ENCODE peak calls at places on chromosomes 4 and X, in six cellular contexts. V is astrocyte of the spinal cord; D is Daoy; X is NCI-H2029; A is activated T-helper 1 cell treated with anti-CD3 and anti-CD28 coated beads, Interleukin-2, amount 50 U/mL, for 16 hours; O is activated T-cell treated with anti-CD3 and anti-CD28 coated beads for 24 hours. L is an unnamed sample.

GRCh38 chrX:77719388-77719787 is 66.6 kb downstream of the ATRX start:
- DNase-seq in A (no peak), V (no peak), X (no peak), O (no peak), D (no peak), L (no peak)

GRCh38 chrX:119870626-119871131 is 854 bp downstream of the RNF113A start:
- DNase-seq in D (peak), O (peak), X (peak), A (no peak), V (peak), L (peak)

GRCh38 chr4:126915999-126916625 is 716.6 kb upstream of the INTU start:
- DNase-seq in V (no peak), D (no peak), X (no peak), A (no peak), O (no peak), L (no peak)

GRCh38 chr4:164648151-164648848 is 105.6 kb upstream of the SMIM31 start:
- DNase-seq in X (no peak), A (no peak), V (peak), D (peak), O (no peak), L (no peak)

GRCh38 chrX:55450259-55450658 is 1.7 kb upstream of the MAGEH1 start:
- DNase-seq in A (no peak), X (no peak), V (no peak), O (no peak), D (no peak), L (no peak)

GRCh38 chr4:111842336-111842735 is 302.9 kb upstream of the FAM241A start:
- DNase-seq in O (no peak), X (no peak), A (no peak), V (no peak), D (no peak), L (no peak)

GRCh38 chr4:155423671-155424070 is 46.9 kb upstream of the MAP9 start:
- DNase-seq in A (no peak), X (no peak), V (no peak), O (no peak), D (no peak), L (no peak)

GRCh38 chrX:51802917-51803688 is 59.9 kb downstream of the GSPT2 start:
- DNase-seq in O (peak), V (peak), X (peak), D (peak), A (peak), L (peak)

GRCh38 chrX:130034178-130034577 is 51.7 kb downstream of the BCORL1 start:
- DNase-seq in A (no peak), D (no peak), O (no peak), X (no peak), V (no peak), L (no peak)

GRCh38 chrX:123964155-123964554 is 2.6 kb downstream of the STAG2 start:
- DNase-seq in V (peak), X (no peak), O (no peak), D (no peak), A (no peak), L (no peak)

GRCh38 chr4:145898926-145899531 is 39.6 kb downstream of the ZNF827 start:
- DNase-seq in A (no peak), O (no peak), X (no peak), V (peak), D (no peak), L (no peak)

GRCh38 chrX:44946771-44947170 is 73.8 kb downstream of the KDM6A start:
- DNase-seq in X (no peak), D (no peak), V (peak), O (no peak), A (no peak), L (no peak)

GRCh38 chrX:40527543-40527942 is 53.2 kb upstream of the ATP6AP2 start:
- DNase-seq in A (no peak), O (no peak), X (no peak), D (no peak), V (no peak), L (no peak)

GRCh38 chrX:8044861-8045434 is 117.7 kb upstream of the PNPLA4 start:
- DNase-seq in A (no peak), D (no peak), O (no peak), V (peak), X (no peak), L (no peak)

GRCh38 chr4:19707876-19708275 is 543.8 kb upstream of the SLIT2 start:
- DNase-seq in D (no peak), O (no peak), X (no peak), V (no peak), A (no peak), L (no peak)

GRCh38 chr4:147418206-147418605 is 62.7 kb upstream of the EDNRA start:
- DNase-seq in V (no peak), A (no peak), X (no peak), O (no peak), D (no peak), L (no peak)

GRCh38 chr4:102623622-102624021 is 122.5 kb downstream of the NFKB1 start:
- DNase-seq in D (peak), X (no peak), V (peak), O (no peak), A (no peak), L (no peak)

GRCh38 chr4:144174401-144175067 is 34.0 kb upstream of the GYPA start:
- DNase-seq in X (peak), V (peak), A (no peak), O (no peak), D (peak), L (peak)

GRCh38 chr4:156931267-156931666 is 40.3 kb downstream of the PDGFC start:
- DNase-seq in O (no peak), V (peak), X (no peak), D (peak), A (no peak), L (no peak)

GRCh38 chr4:106690487-106690886 is 321.9 kb upstream of the GIMD1 start:
- DNase-seq in D (no peak), V (peak), O (no peak), X (no peak), A (no peak), L (no peak)

GRCh38 chrX:42714981-42715688 is 62.8 kb downstream of the PPP1R2C start:
- DNase-seq in V (peak), A (peak), D (no peak), O (peak), X (no peak), L (no peak)

GRCh38 chr4:83646538-83646937 is 110.6 kb downstream of the GPAT3 start:
- DNase-seq in D (no peak), A (no peak), V (no peak), X (no peak), O (no peak), L (no peak)

GRCh38 chr4:107379054-107379869 is 340.8 kb downstream of the PAPSS1 start:
- DNase-seq in A (no peak), D (no peak), O (no peak), V (peak), X (no peak), L (no peak)

GRCh38 chr4:633976-634598 is 8.7 kb downstream of the PDE6B start:
- DNase-seq in A (no peak), V (no peak), X (no peak), D (no peak), O (no peak), L (no peak)

GRCh38 chrX:47771473-47771872 is 65.2 kb upstream of the ZNF81 start:
- DNase-seq in D (no peak), A (no peak), O (no peak), V (no peak), X (no peak), L (no peak)

GRCh38 chrX:141760761-141761160 is 62.2 kb upstream of the SPANXD start:
- DNase-seq in D (peak), X (no peak), A (no peak), V (peak), O (no peak), L (no peak)

GRCh38 chr4:119525005-119525749 is 103.4 kb downstream of the PDE5A start:
- DNase-seq in D (peak), V (peak), O (no peak), A (no peak), X (no peak), L (no peak)

GRCh38 chrX:38600089-38600755 is 38.9 kb downstream of the TSPAN7 start:
- DNase-seq in A (no peak), O (no peak), V (no peak), X (no peak), D (no peak), L (no peak)